ENCODE peak calls at places on chromosomes 12 and 14, in eight cellular contexts. Y is gastrocnemius medialis; U is CD8-positive, alpha-beta T cell; Z is fibroblast of lung; X is right lobe of liver; A is A549; M is uterus; K is tibial nerve. E is an unnamed sample.

GRCh38 chr12:77847060-77847541 is 16.4 kb downstream of the NAV3 start:
- DNase-seq in M (no peak), A (no peak), Z (peak; percentile 64), U (no peak), X (no peak), K (no peak), Y (no peak), E (no peak)

GRCh38 chr14:101449114-101449513 is 112.2 kb upstream of the DIO3 start:
- DNase-seq in Y (no peak), K (no peak), M (no peak), Z (no peak), A (no peak), X (no peak), U (no peak), E (no peak)

GRCh38 chr12:95789126-95790024 is 1.2 kb downstream of the NTN4 start:
- DNase-seq in M (no peak), U (no peak), Z (no peak), K (no peak), Y (no peak), A (peak; percentile 72), X (peak; percentile 49), E (no peak)

GRCh38 chr12:44829045-44829444 is 47.1 kb downstream of the NELL2 start:
- DNase-seq in X (no peak), U (no peak), Y (no peak), A (no peak), M (no peak), K (no peak), Z (no peak), E (no peak)

GRCh38 chr12:83074495-83074894 is 387.8 kb downstream of the TMTC2 start:
- DNase-seq in M (no peak), U (no peak), X (no peak), K (no peak), Y (no peak), A (peak; percentile 5), Z (no peak), E (no peak)

GRCh38 chr14:96928779-96929380 is 131.7 kb downstream of the VRK1 start:
- DNase-seq in Y (no peak), K (no peak), X (no peak), M (no peak), U (no peak), A (no peak), Z (no peak), E (no peak)

GRCh38 chr12:107393043-107393725 is 292.4 kb upstream of the PWP1 start:
- DNase-seq in Z (peak; percentile 22), X (no peak), Y (no peak), K (no peak), M (no peak), A (no peak), U (no peak), E (no peak)

GRCh38 chr12:49950310-49951251 is at the start of gene AQP2:
- DNase-seq in U (no peak), X (no peak), M (no peak), A (no peak), Z (no peak), K (no peak), Y (no peak), E (no peak)

GRCh38 chr12:19893514-19893913 is 454.2 kb downstream of the AEBP2 start:
- DNase-seq in X (no peak), U (no peak), Z (peak; percentile 55), K (no peak), A (peak; percentile 32), Y (no peak), M (no peak), E (no peak)

GRCh38 chr12:1330475-1330827 is 263.9 kb downstream of the FBXL14 start:
- DNase-seq in Z (no peak), K (no peak), U (no peak), M (no peak), Y (no peak), A (no peak), X (no peak), E (no peak)

GRCh38 chr12:10226086-10226485 is 13.4 kb downstream of the GABARAPL1 start:
- DNase-seq in K (no peak), Y (no peak), Z (no peak), U (no peak), X (no peak), M (no peak), A (no peak), E (no peak)

GRCh38 chr14:64812412-64812811 is 67.3 kb downstream of the SPTB start:
- DNase-seq in Y (peak; percentile 84), Z (no peak), U (no peak), X (no peak), M (no peak), K (no peak), A (no peak), E (no peak)

GRCh38 chr12:68867606-68868005 is 59.6 kb downstream of the MDM2 start:
- DNase-seq in M (no peak), A (no peak), U (no peak), Z (no peak), K (no peak), Y (no peak), X (no peak), E (no peak)

GRCh38 chr14:74510211-74510931 is 16.8 kb downstream of the ISCA2 start:
- DNase-seq in Z (peak; percentile 77), X (no peak), A (no peak), U (no peak), M (no peak), K (no peak), Y (peak; percentile 12), E (no peak)

GRCh38 chr14:103676881-103677675 is 38.2 kb downstream of the XRCC3 start:
- DNase-seq in A (no peak), K (no peak), Z (no peak), M (no peak), U (no peak), Y (no peak), X (no peak), E (no peak)

GRCh38 chr12:153080-153746 is 60.7 kb downstream of the SLC6A12 start:
- DNase-seq in Z (peak; percentile 38), X (peak; percentile 80), M (no peak), U (peak; percentile 12), K (peak; percentile 19), Y (no peak), A (peak; percentile 79), E (no peak)

GRCh38 chr12:75550906-75551305 is 39.5 kb upstream of the KRR1 start:
- DNase-seq in Y (no peak), U (no peak), X (no peak), K (no peak), Z (peak; percentile 65), A (no peak), M (no peak), E (no peak)

GRCh38 chr12:72006766-72007165 is 68.1 kb downstream of the TPH2 start:
- DNase-seq in Z (no peak), Y (no peak), M (no peak), A (no peak), X (no peak), K (no peak), U (no peak), E (no peak)

GRCh38 chr14:68824517-68825347 is 31.9 kb upstream of the ZFP36L1 start:
- DNase-seq in X (peak; percentile 91), A (peak; percentile 90), Z (peak; percentile 61), K (peak; percentile 89), U (no peak), M (peak; percentile 87), Y (peak; percentile 79), E (peak; percentile 40)

GRCh38 chr12:20369164-20370000 is 1.0 kb downstream of the PDE3A start:
- DNase-seq in A (peak; percentile 75), Y (peak; percentile 38), Z (peak; percentile 76), X (peak; percentile 35), U (no peak), K (peak; percentile 35), M (peak; percentile 71), E (peak; percentile 52)

GRCh38 chr14:49640540-49641417 is 5.7 kb upstream of the DNAAF2 start:
- DNase-seq in Y (no peak), Z (no peak), U (no peak), K (no peak), X (no peak), M (no peak), A (no peak), E (no peak)

DNA sequence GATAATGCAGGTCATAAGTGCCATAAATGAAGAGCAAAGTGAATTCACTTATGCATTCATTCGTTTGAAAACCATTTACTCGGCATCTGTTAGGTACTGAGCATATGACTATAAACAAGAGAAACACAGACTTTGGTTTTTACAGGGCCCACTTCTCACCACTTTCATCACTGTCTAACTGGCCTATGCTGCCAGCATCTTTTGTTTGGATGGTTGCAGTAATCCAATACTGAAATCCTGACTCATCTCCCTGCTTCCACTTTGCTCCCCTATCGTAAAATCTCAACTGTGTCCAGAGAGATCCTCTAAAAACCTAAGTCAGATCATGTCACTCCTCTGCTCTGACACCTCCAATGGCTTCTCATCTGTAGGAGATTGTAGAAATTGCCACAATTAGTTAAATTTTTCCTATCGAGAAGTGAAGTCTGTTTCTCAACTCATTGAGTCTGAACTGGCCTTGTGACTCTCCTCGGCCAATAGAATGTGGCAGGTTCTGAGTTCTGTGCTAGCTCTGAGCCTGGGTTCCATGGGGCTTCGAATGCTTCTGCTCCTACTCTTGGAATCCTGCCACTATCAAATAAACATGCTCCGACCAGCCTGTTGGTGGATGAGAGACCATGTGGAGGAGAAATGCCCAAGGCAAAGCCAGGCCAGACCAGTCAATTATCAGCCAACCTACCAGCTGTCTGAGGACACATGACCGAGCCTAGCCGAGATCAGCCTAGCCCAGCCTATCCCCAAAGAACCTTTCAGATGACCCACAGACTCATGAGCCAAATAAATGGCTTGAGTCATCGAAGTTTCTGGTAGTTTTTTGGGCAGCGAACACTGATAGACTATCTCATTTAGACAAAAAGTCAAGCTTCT is 2.2 kb upstream of the BATF start:
- DNase-seq in U (no peak), K (no peak), M (no peak), Y (no peak), A (no peak), Z (no peak), X (no peak), E (no peak)
- H3K4me1 ChIP-seq in U (peaks cover 49% of the 10 kb centered on the region), K (no peaks in the 10 kb centered on the region), M (no peaks in the 10 kb centered on the region), Y (peaks cover 5% of the 10 kb centered on the region), A (peaks cover 23% of the 10 kb centered on the region), Z (no peaks in the 10 kb centered on the region), X (no peaks in the 10 kb centered on the region), E (no peaks in the 10 kb centered on the region)

GRCh38 chr14:76753799-76754198 is 7.5 kb upstream of the VASH1 start:
- DNase-seq in X (no peak), M (no peak), Y (no peak), K (no peak), U (no peak), A (no peak), Z (no peak), E (no peak)
- H3K27ac ChIP-seq in X (no peak overlapping the region), M (no peak overlapping the region), Y (no peak overlapping the region), K (no peak overlapping the region), U (no peak overlapping the region), A (no peak overlapping the region), Z (no peak overlapping the region), E (no peak overlapping the region)

DNA sequence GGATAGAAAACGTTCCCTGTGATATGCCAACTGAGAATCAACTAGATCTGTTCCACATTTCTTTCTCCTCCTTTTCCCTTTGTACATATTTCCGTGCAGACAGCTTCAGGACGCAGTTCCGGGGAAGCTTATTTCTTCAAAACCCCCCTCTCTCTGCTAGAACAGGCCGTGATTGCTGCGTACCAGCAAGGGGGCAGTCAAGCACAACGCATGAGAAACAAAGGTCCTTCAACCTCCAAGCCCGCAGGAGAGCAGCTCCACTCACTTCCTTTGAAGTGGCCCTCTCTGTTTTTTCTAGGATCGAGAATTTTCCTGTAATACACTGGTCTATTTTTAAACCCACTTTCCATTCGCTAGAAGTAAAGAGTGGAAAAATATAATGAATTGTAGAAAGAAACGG is 80.8 kb downstream of the ZNF664 start:
- DNase-seq in A (peak; percentile 73), K (peak; percentile 54), M (peak; percentile 52), Y (peak; percentile 26), X (no peak), Z (peak; percentile 75), U (no peak), E (no peak)
- TF ChIP-seq CTCF in A (peak; percentile 58), K (peak; percentile 60), M (peak; percentile 81), Y (peak; percentile 52), X (peak; percentile 36), Z (peak; percentile 56), U (no peak), E (peak; percentile 59)

GRCh38 chr12:64681200-64682052 is 71.1 kb downstream of the RASSF3 start:
- DNase-seq in Y (no peak), K (no peak), X (no peak), M (no peak), Z (no peak), U (no peak), A (no peak), E (no peak)
- H3K4me1 ChIP-seq in Y (peaks cover 15% of the 10 kb centered on the region), K (no peaks in the 10 kb centered on the region), X (peaks cover 2% of the 10 kb centered on the region), M (peaks cover 17% of the 10 kb centered on the region), Z (peaks cover 5% of the 10 kb centered on the region), U (peaks cover 99% of the 10 kb centered on the region), A (peaks cover 71% of the 10 kb centered on the region), E (peaks cover 83% of the 10 kb centered on the region)

E was measured in thoracic aorta.